ENCODE peak calls at places on chromosomes 3 and 15, in four cellular contexts. One of them, this sample, is unnamed.
A peak's percentile ranks its signal among the peaks of the same experiment; 100 is the strongest.

GRCh38 chr15:31236184-31237041 is 90.2 kb upstream of the KLF13 start:
- DNase-seq in substantia nigra: no peak
- DNase-seq in stimulated activated CD8-positive, alpha-beta memory T cell treated with anti-CD3 and anti-CD28 coated beads, Interleukin-12 subunit alpha, Interleukin-12 subunit beta, amount 100 ng/mL, for 1 hour: no peak
- DNase-seq in activated CD4-positive, CD25-positive, alpha-beta regulatory T cell: no peak
- DNase-seq in this sample: peak; percentile 94

GRCh38 chr15:29687939-29688884 is 134.1 kb downstream of the TJP1 start:
- DNase-seq in substantia nigra: no peak
- DNase-seq in stimulated activated CD8-positive, alpha-beta memory T cell treated with anti-CD3 and anti-CD28 coated beads, Interleukin-12 subunit alpha, Interleukin-12 subunit beta, amount 100 ng/mL, for 1 hour: no peak
- DNase-seq in activated CD4-positive, CD25-positive, alpha-beta regulatory T cell: no peak
- DNase-seq in this sample: no peak

GRCh38 chr3:146975476-146975875 is 370.3 kb upstream of the PLSCR5 start:
- DNase-seq in activated CD4-positive, CD25-positive, alpha-beta regulatory T cell: no peak
- DNase-seq in substantia nigra: no peak
- DNase-seq in stimulated activated CD8-positive, alpha-beta memory T cell treated with anti-CD3 and anti-CD28 coated beads, Interleukin-12 subunit alpha, Interleukin-12 subunit beta, amount 100 ng/mL, for 1 hour: no peak
- DNase-seq in this sample: no peak

GRCh38 chr3:13281657-13282527 is 138.2 kb downstream of the NUP210 start:
- DNase-seq in activated CD4-positive, CD25-positive, alpha-beta regulatory T cell: no peak
- DNase-seq in substantia nigra: no peak
- DNase-seq in stimulated activated CD8-positive, alpha-beta memory T cell treated with anti-CD3 and anti-CD28 coated beads, Interleukin-12 subunit alpha, Interleukin-12 subunit beta, amount 100 ng/mL, for 1 hour: no peak
- DNase-seq in this sample: no peak

GRCh38 chr3:149395107-149396089 is 17.9 kb upstream of the TM4SF1 start:
- DNase-seq in stimulated activated CD8-positive, alpha-beta memory T cell treated with anti-CD3 and anti-CD28 coated beads, Interleukin-12 subunit alpha, Interleukin-12 subunit beta, amount 100 ng/mL, for 1 hour: no peak
- DNase-seq in substantia nigra: no peak
- DNase-seq in activated CD4-positive, CD25-positive, alpha-beta regulatory T cell: no peak
- DNase-seq in this sample: peak; percentile 90

GRCh38 chr3:109154989-109155388 is 18.5 kb downstream of the C3orf85 start:
- DNase-seq in stimulated activated CD8-positive, alpha-beta memory T cell treated with anti-CD3 and anti-CD28 coated beads, Interleukin-12 subunit alpha, Interleukin-12 subunit beta, amount 100 ng/mL, for 1 hour: no peak
- DNase-seq in activated CD4-positive, CD25-positive, alpha-beta regulatory T cell: no peak
- DNase-seq in substantia nigra: no peak
- DNase-seq in this sample: no peak

GRCh38 chr15:101295607-101296225 is 668 bp upstream of the SNRPA1 start:
- DNase-seq in substantia nigra: no peak
- DNase-seq in stimulated activated CD8-positive, alpha-beta memory T cell treated with anti-CD3 and anti-CD28 coated beads, Interleukin-12 subunit alpha, Interleukin-12 subunit beta, amount 100 ng/mL, for 1 hour: no peak
- DNase-seq in activated CD4-positive, CD25-positive, alpha-beta regulatory T cell: no peak
- DNase-seq in this sample: peak; percentile 7

GRCh38 chr3:127899769-127900168 is 15.3 kb upstream of the KBTBD12 start:
- DNase-seq in activated CD4-positive, CD25-positive, alpha-beta regulatory T cell: no peak
- DNase-seq in stimulated activated CD8-positive, alpha-beta memory T cell treated with anti-CD3 and anti-CD28 coated beads, Interleukin-12 subunit alpha, Interleukin-12 subunit beta, amount 100 ng/mL, for 1 hour: no peak
- DNase-seq in substantia nigra: no peak
- DNase-seq in this sample: no peak

GRCh38 chr3:154584041-154584440 is 154.1 kb upstream of the GPR149 start:
- DNase-seq in activated CD4-positive, CD25-positive, alpha-beta regulatory T cell: no peak
- DNase-seq in substantia nigra: no peak
- DNase-seq in stimulated activated CD8-positive, alpha-beta memory T cell treated with anti-CD3 and anti-CD28 coated beads, Interleukin-12 subunit alpha, Interleukin-12 subunit beta, amount 100 ng/mL, for 1 hour: no peak
- DNase-seq in this sample: no peak

GRCh38 chr3:11238057-11238456 is 34.1 kb upstream of the ATG7 start:
- DNase-seq in activated CD4-positive, CD25-positive, alpha-beta regulatory T cell: no peak
- DNase-seq in substantia nigra: no peak
- DNase-seq in stimulated activated CD8-positive, alpha-beta memory T cell treated with anti-CD3 and anti-CD28 coated beads, Interleukin-12 subunit alpha, Interleukin-12 subunit beta, amount 100 ng/mL, for 1 hour: no peak
- DNase-seq in this sample: peak; percentile 59

This sample was measured in brain microvascular endothelial cell.